ENCODE peak calls at places on chromosome 19, in eight cellular contexts. K, L, U, I, J, H, Q and P are unnamed samples.

GRCh38 chr19:49879243-49879960 is 1.9 kb downstream of the TBC1D17 start:
- DNase-seq in K (no peak), L (no peak), U (no peak), I (peak), J (no peak), H (peak), Q (peak), P (no peak)

GRCh38 chr19:41296323-41296935 is 13.5 kb upstream of the CCDC97 start:
- DNase-seq in K (no peak), L (no peak), U (no peak), I (no peak), J (no peak), H (no peak), Q (no peak), P (no peak)

GRCh38 chr19:19386373-19386869 is 19.1 kb upstream of the GATAD2A start:
- DNase-seq in K (no peak), L (no peak), U (no peak), I (no peak), J (no peak), H (no peak), Q (no peak), P (no peak)

GRCh38 chr19:8494158-8494557 is 8.3 kb downstream of the PRAM1 start:
- DNase-seq in K (no peak), L (no peak), U (no peak), I (no peak), J (no peak), H (no peak), Q (no peak), P (no peak)

GRCh38 chr19:30968210-30968609 is 381.0 kb downstream of the TSHZ3 start:
- DNase-seq in K (no peak), L (no peak), U (no peak), I (no peak), J (no peak), H (no peak), Q (no peak), P (no peak)

GRCh38 chr19:27676334-27676733 is 1536.6 kb downstream of the UQCRFS1 start:
- DNase-seq in K (no peak), L (no peak), U (no peak), I (no peak), J (no peak), H (no peak), Q (no peak), P (no peak)

GRCh38 chr19:50822661-50823208 is 852 bp downstream of the KLK1 start:
- DNase-seq in K (no peak), L (no peak), U (no peak), I (no peak), J (no peak), H (no peak), Q (no peak), P (no peak)

GRCh38 chr19:35437152-35437951 is 10.7 kb upstream of the FFAR2 start:
- DNase-seq in K (no peak), L (no peak), U (no peak), I (no peak), J (no peak), H (peak), Q (peak), P (no peak)

GRCh38 chr19:12783849-12784393 is 7.4 kb upstream of the JUNB start:
- DNase-seq in K (no peak), L (no peak), U (no peak), I (no peak), J (no peak), H (peak), Q (peak), P (peak)

GRCh38 chr19:16088351-16088984 is 12.2 kb downstream of the TPM4 start:
- DNase-seq in K (no peak), L (no peak), U (no peak), I (no peak), J (no peak), H (no peak), Q (no peak), P (peak)

GRCh38 chr19:5130371-5131030 is 161.6 kb downstream of the KDM4B start:
- DNase-seq in K (no peak), L (no peak), U (no peak), I (no peak), J (no peak), H (no peak), Q (no peak), P (no peak)

GRCh38 chr19:16142032-16142580 is 1.4 kb upstream of the HSH2D start:
- DNase-seq in K (no peak), L (no peak), U (no peak), I (no peak), J (no peak), H (no peak), Q (no peak), P (no peak)

GRCh38 chr19:37988758-37989635 is 82.0 kb downstream of the SIPA1L3 start:
- DNase-seq in K (no peak), L (no peak), U (no peak), I (no peak), J (peak), H (no peak), Q (no peak), P (no peak)

GRCh38 chr19:17370026-17370587 is 7.0 kb downstream of the PLVAP start:
- DNase-seq in K (peak), L (no peak), U (peak), I (no peak), J (no peak), H (no peak), Q (no peak), P (no peak)

GRCh38 chr19:52659013-52659412 is 20.9 kb upstream of the ZNF83 start:
- DNase-seq in K (no peak), L (no peak), U (no peak), I (no peak), J (peak), H (no peak), Q (no peak), P (no peak)

GRCh38 chr19:33075519-33075918 is 5.5 kb upstream of the GPATCH1 start:
- DNase-seq in K (no peak), L (no peak), U (no peak), I (no peak), J (no peak), H (no peak), Q (no peak), P (no peak)

GRCh38 chr19:48874309-48875135 is 2.3 kb downstream of the PPP1R15A start:
- DNase-seq in K (peak), L (no peak), U (peak), I (no peak), J (no peak), H (peak), Q (peak), P (no peak)

GRCh38 chr19:51016798-51017683 is 2.5 kb downstream of the KLK10 start:
- DNase-seq in K (peak), L (no peak), U (peak), I (peak), J (peak), H (no peak), Q (peak), P (peak)

GRCh38 chr19:51111606-51112005 is 3.4 kb upstream of the CTU1 start:
- DNase-seq in K (no peak), L (no peak), U (no peak), I (peak), J (peak), H (no peak), Q (peak), P (peak)

GRCh38 chr19:41554902-41555301 is 21.1 kb upstream of the CEACAM21 start:
- DNase-seq in K (peak), L (no peak), U (no peak), I (no peak), J (no peak), H (no peak), Q (no peak), P (no peak)

GRCh38 chr19:48338253-48338755 is 13.0 kb downstream of the EMP3 start:
- DNase-seq in K (no peak), L (no peak), U (no peak), I (no peak), J (no peak), H (no peak), Q (no peak), P (no peak)

GRCh38 chr19:6061420-6062130 is 48.7 kb downstream of the RFX2 start:
- DNase-seq in K (no peak), L (no peak), U (no peak), I (no peak), J (no peak), H (peak), Q (no peak), P (no peak)

GRCh38 chr19:43501661-43502418 is 2.7 kb downstream of the PHLDB3 start:
- DNase-seq in K (no peak), L (no peak), U (no peak), I (no peak), J (peak), H (no peak), Q (no peak), P (no peak)

GRCh38 chr19:53509845-53510244 is 28.1 kb upstream of the ZNF331 start:
- DNase-seq in K (no peak), L (no peak), U (no peak), I (no peak), J (no peak), H (no peak), Q (no peak), P (no peak)

GRCh38 chr19:38980583-38981374 is 5.2 kb upstream of the FBXO17 start:
- DNase-seq in K (no peak), L (no peak), U (no peak), I (no peak), J (no peak), H (no peak), Q (no peak), P (no peak)